ENCODE peak calls at places on chromosomes 4 and X, in seven cellular contexts. O, L, R, A, J, G and M are unnamed samples.

GRCh38 chrX:136880452-136881013 is at the start of gene RBMX:
- DNase-seq in G (peak; percentile 86), R (peak; percentile 59), A (peak; percentile 94), L (peak; percentile 72), J (peak; percentile 67), O (peak; percentile 93), M (peak; percentile 71)

GRCh38 chr4:72842323-72842722 is 227.2 kb downstream of the COX18 start:
- DNase-seq in R (no peak), A (no peak), L (no peak), O (no peak), G (no peak), J (no peak), M (no peak)

GRCh38 chr4:8221985-8222384 is 22.9 kb downstream of the SH3TC1 start:
- DNase-seq in G (no peak), J (no peak), L (no peak), O (no peak), R (no peak), A (no peak), M (no peak)

GRCh38 chrX:130975947-130976346 is 72.9 kb upstream of the ENOX2 start:
- DNase-seq in L (peak; percentile 6), G (peak; percentile 3), R (no peak), J (no peak), O (no peak), A (peak; percentile 62), M (peak; percentile 0)

GRCh38 chrX:16479206-16479869 is 170.6 kb upstream of the S100G start:
- DNase-seq in R (no peak), J (no peak), O (no peak), L (no peak), G (no peak), A (peak; percentile 86), M (no peak)

GRCh38 chr4:154741131-154741530 is 2.7 kb upstream of the LRAT start:
- DNase-seq in R (no peak), O (no peak), L (no peak), J (no peak), A (no peak), G (no peak), M (no peak)

GRCh38 chr4:126372634-126373033 is 1057.9 kb downstream of the FAT4 start:
- DNase-seq in O (no peak), G (no peak), A (no peak), J (no peak), R (no peak), L (no peak), M (no peak)

GRCh38 chr4:2070421-2071251 is 11.5 kb downstream of the NAT8L start:
- DNase-seq in R (no peak), J (no peak), A (no peak), O (no peak), G (no peak), L (no peak), M (no peak)

GRCh38 chrX:38052096-38052495 is 45.7 kb downstream of the SYTL5 start:
- DNase-seq in O (no peak), G (no peak), L (peak; percentile 72), R (no peak), J (no peak), A (peak; percentile 95), M (peak; percentile 44)

GRCh38 chrX:24424948-24425347 is 40.1 kb upstream of the PDK3 start:
- DNase-seq in L (no peak), J (no peak), G (no peak), O (no peak), R (no peak), A (peak; percentile 79), M (no peak)

GRCh38 chr4:153465922-153466636 is at the start of gene TMEM131L:
- DNase-seq in A (peak; percentile 47), O (peak; percentile 72), L (no peak), G (no peak), R (peak; percentile 46), J (no peak), M (no peak)

GRCh38 chr4:102642571-102643298 is 118.0 kb downstream of the MANBA start:
- DNase-seq in O (no peak), R (no peak), G (no peak), A (peak; percentile 68), L (no peak), J (no peak), M (no peak)